ENCODE peak calls at places on chromosomes 11 and 22, in four cellular contexts. U, Q, S and T are unnamed samples.

GRCh38 chr11:57640068-57640800 is 9.5 kb downstream of the YPEL4 start:
- DNase-seq in U (no peak), Q (no peak), S (no peak), T (no peak)

GRCh38 chr11:93000511-93001476 is 31.3 kb downstream of the MTNR1B start:
- DNase-seq in U (no peak), Q (peak), S (no peak), T (no peak)

GRCh38 chr22:41825376-41825775 is 7.5 kb upstream of the SREBF2 start:
- DNase-seq in U (no peak), Q (peak), S (no peak), T (no peak)

GRCh38 chr11:47389577-47390072 is 11.3 kb upstream of the SPI1 start:
- DNase-seq in U (no peak), Q (no peak), S (no peak), T (no peak)

GRCh38 chr11:37973926-37974325 is 1375.9 kb upstream of the RAG2 start:
- DNase-seq in U (no peak), Q (peak), S (no peak), T (no peak)

GRCh38 chr11:110295487-110296225 is 758 bp downstream of the RDX start:
- DNase-seq in U (peak), Q (peak), S (peak), T (peak)

GRCh38 chr22:38108561-38109319 is 1.7 kb downstream of the BAIAP2L2 start:
- DNase-seq in U (no peak), Q (no peak), S (peak), T (no peak)

GRCh38 chr11:64568584-64569140 is 22.4 kb upstream of the SLC22A12 start:
- DNase-seq in U (no peak), Q (no peak), S (no peak), T (no peak)

GRCh38 chr22:46612904-46613605 is 7.1 kb upstream of the GRAMD4 start:
- DNase-seq in U (no peak), Q (no peak), S (peak), T (no peak)

GRCh38 chr11:9754041-9754471 is 90.2 kb downstream of the SWAP70 start:
- DNase-seq in U (no peak), Q (no peak), S (no peak), T (no peak)

GRCh38 chr22:25485626-25486545 is 78.6 kb upstream of the GRK3 start:
- DNase-seq in U (no peak), Q (no peak), S (no peak), T (no peak)

GRCh38 chr22:30204742-30205111 is 41.8 kb downstream of the LIF start:
- DNase-seq in U (no peak), Q (peak), S (no peak), T (no peak)

GRCh38 chr11:134154441-134154840 is 69.3 kb downstream of the NCAPD3 start:
- DNase-seq in U (no peak), Q (no peak), S (no peak), T (no peak)

GRCh38 chr11:2693271-2693833 is 6.4 kb downstream of the KCNQ1OT1 start:
- DNase-seq in U (peak), Q (no peak), S (no peak), T (no peak)

GRCh38 chr11:65436412-65437032 is 13.9 kb downstream of the NEAT1 start:
- DNase-seq in U (no peak), Q (peak), S (peak), T (no peak)

GRCh38 chr11:1087279-1087960 is 12.7 kb downstream of the MUC2 start:
- DNase-seq in U (no peak), Q (no peak), S (no peak), T (no peak)

GRCh38 chr11:15969281-15969680 is 387.1 kb downstream of the SOX6 start:
- DNase-seq in U (no peak), Q (peak), S (peak), T (no peak)

GRCh38 chr11:10181811-10182210 is 112.2 kb downstream of the SBF2 start:
- DNase-seq in U (no peak), Q (peak), S (no peak), T (no peak)

GRCh38 chr11:5550440-5551095 is 2.2 kb upstream of the OR52H1 start:
- DNase-seq in U (no peak), Q (peak), S (no peak), T (no peak)

GRCh38 chr11:111148116-111148515 is 97.4 kb upstream of the POU2AF2 start:
- DNase-seq in U (no peak), Q (peak), S (no peak), T (no peak)

GRCh38 chr11:78402842-78403241 is 14.8 kb downstream of the GAB2 start:
- DNase-seq in U (no peak), Q (no peak), S (no peak), T (no peak)

GRCh38 chr22:40606306-40606705 is 30.2 kb downstream of the MRTFA start:
- DNase-seq in U (no peak), Q (no peak), S (no peak), T (no peak)

GRCh38 chr11:78192223-78192719 is 3.6 kb downstream of the USP35 start:
- DNase-seq in U (no peak), Q (no peak), S (no peak), T (no peak)

DNA sequence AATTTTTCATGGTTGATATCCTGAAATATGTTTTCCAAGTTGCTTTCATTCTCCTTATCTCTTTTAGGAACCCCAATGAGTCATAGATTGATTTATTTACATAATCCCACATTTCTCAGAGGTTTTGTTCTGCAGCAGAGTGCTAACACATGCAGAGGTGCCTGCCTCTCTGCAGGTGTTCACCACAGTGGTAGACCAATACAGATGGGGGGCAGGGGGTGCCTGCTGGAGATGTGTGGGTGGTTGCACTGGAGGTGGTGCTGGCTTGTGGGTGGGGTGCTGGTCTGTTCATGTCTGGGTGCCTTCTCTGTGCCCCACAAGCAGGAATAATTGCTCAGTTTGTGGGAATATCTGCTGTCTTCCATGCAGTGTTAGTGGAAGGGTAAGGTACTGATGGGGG is 131.1 kb downstream of the JRKL start:
- DNase-seq in U (no peak), Q (no peak), S (no peak), T (no peak)
- TF ChIP-seq CTCF in U (no peak), Q (no peak), S (no peak), T (no peak)

DNA sequence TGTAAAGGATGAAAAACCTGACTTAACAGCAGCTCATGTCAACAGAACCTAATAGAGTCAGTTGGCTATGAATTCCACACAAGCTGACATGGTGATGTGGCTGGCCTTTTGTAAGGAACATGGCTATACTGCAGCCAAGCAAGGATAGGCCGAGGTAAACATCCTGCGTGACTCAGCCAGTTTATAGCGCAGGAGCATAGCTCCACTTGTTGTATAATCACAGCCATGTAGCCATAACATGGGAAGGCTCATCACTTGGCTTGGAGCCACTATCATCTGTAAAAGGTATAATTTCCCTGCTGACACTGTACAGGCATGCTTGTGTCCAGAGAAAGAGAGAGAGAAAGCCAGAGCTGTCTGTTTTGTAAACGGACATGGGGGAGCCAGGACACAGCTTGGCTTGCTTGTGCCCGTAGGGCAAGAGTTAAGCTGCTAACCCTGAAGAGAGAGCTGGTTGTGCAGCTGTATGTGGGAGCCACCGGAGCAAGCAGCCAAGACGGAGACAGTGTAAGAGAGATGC is 104.4 kb upstream of the PLET1 start:
- DNase-seq in U (no peak), Q (peak), S (no peak), T (no peak)
- TF ChIP-seq CTCF in U (no peak), Q (no peak), S (no peak), T (no peak)

GRCh38 chr11:113407163-113407562 is 19.6 kb downstream of the ANKK1 start:
- DNase-seq in U (no peak), Q (no peak), S (no peak), T (no peak)

GRCh38 chr11:113411536-113411935 is 24.0 kb downstream of the ANKK1 start:
- DNase-seq in U (no peak), Q (no peak), S (no peak), T (no peak)

GRCh38 chr11:113408206-113408605 is 20.6 kb downstream of the ANKK1 start:
- DNase-seq in U (no peak), Q (no peak), S (no peak), T (no peak)

GRCh38 chr11:113410414-113411135 is 23.0 kb downstream of the ANKK1 start:
- DNase-seq in U (no peak), Q (no peak), S (no peak), T (no peak)

GRCh38 chr11:113408887-113409286 is 21.3 kb downstream of the ANKK1 start:
- DNase-seq in U (no peak), Q (no peak), S (no peak), T (no peak)
- TF ChIP-seq CTCF in U (no peak), Q (no peak), S (no peak), T (no peak)

GRCh38 chr22:17910561-17911311 is 113.6 kb downstream of the MICAL3 start:
- DNase-seq in U (peak), Q (peak), S (peak), T (peak)
- TF ChIP-seq CTCF in U (no peak), Q (peak), S (no peak), T (no peak)